ENCODE peak calls at places on chromosomes 12 and 14, in ten cellular contexts. One of them, this sample, is unnamed.
A peak's percentile ranks its signal among the peaks of the same experiment; 100 is the strongest.

GRCh38 chr14:74299061-74299545 is 3.6 kb downstream of the ABCD4 start:
- DNase-seq in tibial artery: no peak
- DNase-seq in CD8-positive, alpha-beta T cell: no peak
- DNase-seq in left ventricle myocardium inferior: no peak
- DNase-seq in transverse colon: no peak
- DNase-seq in lower lobe of right lung: no peak
- DNase-seq in upper lobe of right lung: no peak
- DNase-seq in SK-N-SH: no peak
- DNase-seq in uterus: peak; percentile 45
- DNase-seq in heart right ventricle: peak; percentile 64
- DNase-seq in this sample: no peak

GRCh38 chr12:57842342-57843294 is 3.9 kb downstream of the CTDSP2 start:
- DNase-seq in tibial artery: no peak
- DNase-seq in CD8-positive, alpha-beta T cell: no peak
- DNase-seq in left ventricle myocardium inferior: no peak
- DNase-seq in transverse colon: peak; percentile 40
- DNase-seq in lower lobe of right lung: no peak
- DNase-seq in upper lobe of right lung: no peak
- DNase-seq in SK-N-SH: no peak
- DNase-seq in uterus: no peak
- DNase-seq in heart right ventricle: no peak
- DNase-seq in this sample: no peak

GRCh38 chr14:91358654-91359210 is 58.9 kb downstream of the CCDC88C start:
- DNase-seq in tibial artery: no peak
- DNase-seq in CD8-positive, alpha-beta T cell: no peak
- DNase-seq in left ventricle myocardium inferior: no peak
- DNase-seq in transverse colon: no peak
- DNase-seq in lower lobe of right lung: no peak
- DNase-seq in upper lobe of right lung: no peak
- DNase-seq in SK-N-SH: no peak
- DNase-seq in uterus: no peak
- DNase-seq in heart right ventricle: no peak
- DNase-seq in this sample: no peak

GRCh38 chr12:87302126-87302732 is 727.0 kb downstream of the C12orf50 start:
- DNase-seq in tibial artery: no peak
- DNase-seq in CD8-positive, alpha-beta T cell: no peak
- DNase-seq in left ventricle myocardium inferior: no peak
- DNase-seq in transverse colon: no peak
- DNase-seq in lower lobe of right lung: no peak
- DNase-seq in upper lobe of right lung: no peak
- DNase-seq in SK-N-SH: no peak
- DNase-seq in uterus: no peak
- DNase-seq in heart right ventricle: no peak
- DNase-seq in this sample: no peak

GRCh38 chr12:9344540-9344939 is 136.3 kb upstream of the PZP start:
- DNase-seq in tibial artery: no peak
- DNase-seq in CD8-positive, alpha-beta T cell: no peak
- DNase-seq in left ventricle myocardium inferior: no peak
- DNase-seq in transverse colon: no peak
- DNase-seq in lower lobe of right lung: no peak
- DNase-seq in upper lobe of right lung: no peak
- DNase-seq in SK-N-SH: no peak
- DNase-seq in uterus: no peak
- DNase-seq in heart right ventricle: no peak
- DNase-seq in this sample: no peak

GRCh38 chr12:50991296-50991695 is 34.9 kb downstream of the SLC11A2 start:
- DNase-seq in tibial artery: no peak
- DNase-seq in CD8-positive, alpha-beta T cell: no peak
- DNase-seq in left ventricle myocardium inferior: no peak
- DNase-seq in transverse colon: no peak
- DNase-seq in lower lobe of right lung: no peak
- DNase-seq in upper lobe of right lung: no peak
- DNase-seq in SK-N-SH: no peak
- DNase-seq in uterus: no peak
- DNase-seq in heart right ventricle: no peak
- DNase-seq in this sample: no peak

GRCh38 chr14:58026967-58027366 is 125.0 kb downstream of the ARMH4 start:
- DNase-seq in tibial artery: no peak
- DNase-seq in CD8-positive, alpha-beta T cell: no peak
- DNase-seq in left ventricle myocardium inferior: no peak
- DNase-seq in transverse colon: no peak
- DNase-seq in lower lobe of right lung: no peak
- DNase-seq in upper lobe of right lung: no peak
- DNase-seq in SK-N-SH: no peak
- DNase-seq in uterus: no peak
- DNase-seq in heart right ventricle: no peak
- DNase-seq in this sample: no peak

GRCh38 chr14:104673481-104673880 is 15.9 kb upstream of the INF2 start:
- DNase-seq in tibial artery: no peak
- DNase-seq in CD8-positive, alpha-beta T cell: no peak
- DNase-seq in left ventricle myocardium inferior: no peak
- DNase-seq in transverse colon: no peak
- DNase-seq in lower lobe of right lung: no peak
- DNase-seq in upper lobe of right lung: no peak
- DNase-seq in SK-N-SH: no peak
- DNase-seq in uterus: no peak
- DNase-seq in heart right ventricle: no peak
- DNase-seq in this sample: no peak

GRCh38 chr14:67729072-67729561 is 27.4 kb downstream of the RDH12 start:
- DNase-seq in tibial artery: no peak
- DNase-seq in CD8-positive, alpha-beta T cell: no peak
- DNase-seq in left ventricle myocardium inferior: no peak
- DNase-seq in transverse colon: peak; percentile 69
- DNase-seq in lower lobe of right lung: peak; percentile 57
- DNase-seq in upper lobe of right lung: peak; percentile 71
- DNase-seq in SK-N-SH: no peak
- DNase-seq in uterus: no peak
- DNase-seq in heart right ventricle: no peak
- DNase-seq in this sample: no peak

GRCh38 chr12:57893460-57894353 is 47.2 kb upstream of the CTDSP2 start:
- DNase-seq in tibial artery: peak; percentile 91
- DNase-seq in CD8-positive, alpha-beta T cell: no peak
- DNase-seq in left ventricle myocardium inferior: peak; percentile 93
- DNase-seq in transverse colon: peak; percentile 90
- DNase-seq in lower lobe of right lung: peak; percentile 88
- DNase-seq in upper lobe of right lung: peak; percentile 93
- DNase-seq in SK-N-SH: peak; percentile 72
- DNase-seq in uterus: peak; percentile 98
- DNase-seq in heart right ventricle: peak; percentile 95
- DNase-seq in this sample: no peak

GRCh38 chr12:87439990-87440827 is 589.0 kb downstream of the C12orf50 start:
- DNase-seq in tibial artery: peak; percentile 24
- DNase-seq in CD8-positive, alpha-beta T cell: no peak
- DNase-seq in left ventricle myocardium inferior: no peak
- DNase-seq in transverse colon: peak; percentile 65
- DNase-seq in lower lobe of right lung: no peak
- DNase-seq in upper lobe of right lung: no peak
- DNase-seq in SK-N-SH: no peak
- DNase-seq in uterus: no peak
- DNase-seq in heart right ventricle: no peak
- DNase-seq in this sample: no peak

GRCh38 chr12:74171478-74171909 is 366.1 kb upstream of the ATXN7L3B start:
- DNase-seq in tibial artery: no peak
- DNase-seq in CD8-positive, alpha-beta T cell: no peak
- DNase-seq in left ventricle myocardium inferior: no peak
- DNase-seq in transverse colon: no peak
- DNase-seq in lower lobe of right lung: no peak
- DNase-seq in upper lobe of right lung: no peak
- DNase-seq in SK-N-SH: no peak
- DNase-seq in uterus: no peak
- DNase-seq in heart right ventricle: no peak
- DNase-seq in this sample: no peak

GRCh38 chr14:72880820-72881219 is 13.1 kb downstream of the DPF3 start:
- DNase-seq in tibial artery: no peak
- DNase-seq in CD8-positive, alpha-beta T cell: no peak
- DNase-seq in left ventricle myocardium inferior: no peak
- DNase-seq in transverse colon: no peak
- DNase-seq in lower lobe of right lung: no peak
- DNase-seq in upper lobe of right lung: no peak
- DNase-seq in SK-N-SH: no peak
- DNase-seq in uterus: no peak
- DNase-seq in heart right ventricle: no peak
- DNase-seq in this sample: no peak

GRCh38 chr12:122099856-122100255 is 21.3 kb downstream of the MLXIP start:
- DNase-seq in tibial artery: no peak
- DNase-seq in CD8-positive, alpha-beta T cell: no peak
- DNase-seq in left ventricle myocardium inferior: no peak
- DNase-seq in transverse colon: no peak
- DNase-seq in lower lobe of right lung: no peak
- DNase-seq in upper lobe of right lung: no peak
- DNase-seq in SK-N-SH: no peak
- DNase-seq in uterus: no peak
- DNase-seq in heart right ventricle: no peak
- DNase-seq in this sample: no peak

GRCh38 chr14:68399971-68400370 is 392.9 kb downstream of the ZFP36L1 start:
- DNase-seq in tibial artery: no peak
- DNase-seq in CD8-positive, alpha-beta T cell: no peak
- DNase-seq in left ventricle myocardium inferior: no peak
- DNase-seq in transverse colon: no peak
- DNase-seq in lower lobe of right lung: no peak
- DNase-seq in upper lobe of right lung: no peak
- DNase-seq in SK-N-SH: no peak
- DNase-seq in uterus: no peak
- DNase-seq in heart right ventricle: no peak
- DNase-seq in this sample: no peak

GRCh38 chr12:71935594-71935993 is 3.1 kb upstream of the TPH2 start:
- DNase-seq in tibial artery: no peak
- DNase-seq in CD8-positive, alpha-beta T cell: no peak
- DNase-seq in left ventricle myocardium inferior: no peak
- DNase-seq in transverse colon: no peak
- DNase-seq in lower lobe of right lung: no peak
- DNase-seq in upper lobe of right lung: no peak
- DNase-seq in SK-N-SH: no peak
- DNase-seq in uterus: no peak
- DNase-seq in heart right ventricle: no peak
- DNase-seq in this sample: no peak

DNA sequence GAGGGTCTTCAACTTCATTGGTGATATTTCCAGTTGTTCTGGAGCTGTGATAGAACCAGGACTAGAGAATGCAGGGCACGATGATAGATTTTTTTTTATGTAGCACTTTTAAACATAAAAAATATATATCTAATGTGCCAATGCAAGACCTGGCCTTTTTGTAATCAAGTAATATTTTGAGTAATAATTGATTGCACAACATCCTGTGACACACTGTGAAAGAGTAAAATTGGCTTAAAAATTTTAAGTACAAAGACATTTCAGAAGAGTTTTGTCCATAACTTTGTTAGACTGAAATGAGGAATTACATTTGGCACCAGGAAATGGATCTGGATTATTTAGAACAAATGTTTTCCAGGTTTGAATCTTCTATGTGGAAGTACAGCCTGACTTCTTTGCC is 22.1 kb downstream of the PRKCH start:
- DNase-seq in tibial artery: no peak
- DNase-seq in CD8-positive, alpha-beta T cell: no peak
- DNase-seq in left ventricle myocardium inferior: no peak
- DNase-seq in transverse colon: no peak
- DNase-seq in lower lobe of right lung: no peak
- DNase-seq in upper lobe of right lung: no peak
- DNase-seq in SK-N-SH: no peak
- DNase-seq in uterus: no peak
- DNase-seq in heart right ventricle: no peak
- DNase-seq in this sample: no peak
- H3K27ac ChIP-seq in tibial artery: peak overlapping the region; percentile 8
- H3K27ac ChIP-seq in CD8-positive, alpha-beta T cell: peak overlapping the region; percentile 39
- H3K27ac ChIP-seq in left ventricle myocardium inferior: peak overlapping the region; percentile 67
- H3K27ac ChIP-seq in transverse colon: peak overlapping the region; percentile 66
- H3K27ac ChIP-seq in lower lobe of right lung: peak overlapping the region; percentile 83
- H3K27ac ChIP-seq in upper lobe of right lung: peak overlapping the region; percentile 78
- H3K27ac ChIP-seq in SK-N-SH: no peak overlapping the region
- H3K27ac ChIP-seq in uterus: peak overlapping the region; percentile 64
- H3K27ac ChIP-seq in heart right ventricle: no peak overlapping the region
- H3K27ac ChIP-seq in this sample: peak overlapping the region; percentile 79

DNA sequence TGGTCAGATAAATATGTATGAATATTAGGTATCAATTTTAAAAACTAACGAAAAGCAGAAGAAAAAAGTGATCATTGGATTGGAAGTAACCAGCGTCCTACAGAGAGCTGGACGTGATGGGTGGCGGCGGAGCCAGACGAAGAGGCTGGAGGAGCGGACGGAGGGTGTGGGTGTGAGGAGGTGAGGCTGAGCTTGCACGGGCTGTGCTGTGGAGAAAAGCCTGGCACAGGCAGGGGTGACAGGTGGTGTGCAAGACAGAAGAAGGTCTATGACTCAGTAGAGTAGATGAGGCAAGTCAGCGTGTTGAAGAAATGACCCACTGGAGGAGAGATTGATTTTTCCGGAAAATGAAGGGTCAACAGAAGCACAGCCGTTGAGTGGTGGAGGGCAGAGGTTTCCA is 56.4 kb downstream of the FZD10 start:
- DNase-seq in tibial artery: no peak
- DNase-seq in CD8-positive, alpha-beta T cell: no peak
- DNase-seq in left ventricle myocardium inferior: no peak
- DNase-seq in transverse colon: no peak
- DNase-seq in lower lobe of right lung: no peak
- DNase-seq in upper lobe of right lung: no peak
- DNase-seq in SK-N-SH: no peak
- DNase-seq in uterus: no peak
- DNase-seq in heart right ventricle: no peak
- DNase-seq in this sample: no peak
- H3K27me3 ChIP-seq in tibial artery: peaks cover 5% of the 10 kb centered on the region
- H3K27me3 ChIP-seq in CD8-positive, alpha-beta T cell: no peaks in the 10 kb centered on the region
- H3K27me3 ChIP-seq in left ventricle myocardium inferior: peaks cover 77% of the 10 kb centered on the region
- H3K27me3 ChIP-seq in transverse colon: peaks cover 14% of the 10 kb centered on the region
- H3K27me3 ChIP-seq in lower lobe of right lung: peaks cover 33% of the 10 kb centered on the region
- H3K27me3 ChIP-seq in upper lobe of right lung: peaks cover 9% of the 10 kb centered on the region
- H3K27me3 ChIP-seq in SK-N-SH: no peaks in the 10 kb centered on the region
- H3K27me3 ChIP-seq in uterus: no peaks in the 10 kb centered on the region
- H3K27me3 ChIP-seq in heart right ventricle: peaks cover 13% of the 10 kb centered on the region
- H3K27me3 ChIP-seq in this sample: no peaks in the 10 kb centered on the region

DNA sequence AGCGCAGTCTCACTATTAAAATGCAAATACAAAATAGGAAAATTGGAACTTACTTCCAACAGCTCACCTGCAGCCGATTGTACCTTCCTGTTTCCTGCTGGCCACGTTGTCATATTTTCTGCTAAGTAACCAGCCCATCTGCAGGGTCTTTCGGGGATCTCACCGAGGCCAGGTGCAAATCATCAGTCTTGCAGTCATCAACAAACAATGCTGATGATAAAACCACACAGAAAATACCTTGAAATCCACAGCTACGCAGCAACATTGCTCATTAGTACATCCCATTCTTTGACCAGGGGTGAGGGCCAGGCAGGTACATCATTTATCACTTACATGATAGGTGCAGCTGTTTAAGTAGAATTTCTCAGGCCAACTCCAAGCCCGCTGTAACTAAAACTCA is 406.9 kb downstream of the TMEM121 start:
- DNase-seq in tibial artery: no peak
- DNase-seq in CD8-positive, alpha-beta T cell: peak; percentile 31
- DNase-seq in left ventricle myocardium inferior: no peak
- DNase-seq in transverse colon: no peak
- DNase-seq in lower lobe of right lung: no peak
- DNase-seq in upper lobe of right lung: no peak
- DNase-seq in SK-N-SH: no peak
- DNase-seq in uterus: no peak
- DNase-seq in heart right ventricle: no peak
- DNase-seq in this sample: no peak
- H3K9me3 ChIP-seq in tibial artery: peaks cover 16% of the 10 kb centered on the region
- H3K9me3 ChIP-seq in CD8-positive, alpha-beta T cell: no peaks in the 10 kb centered on the region
- H3K9me3 ChIP-seq in left ventricle myocardium inferior: peaks cover 37% of the 10 kb centered on the region
- H3K9me3 ChIP-seq in transverse colon: no peaks in the 10 kb centered on the region
- H3K9me3 ChIP-seq in lower lobe of right lung: peaks cover 12% of the 10 kb centered on the region
- H3K9me3 ChIP-seq in upper lobe of right lung: no peaks in the 10 kb centered on the region
- H3K9me3 ChIP-seq in SK-N-SH: no peaks in the 10 kb centered on the region
- H3K9me3 ChIP-seq in uterus: peaks cover under 1% of the 10 kb centered on the region
- H3K9me3 ChIP-seq in heart right ventricle: no peaks in the 10 kb centered on the region
- H3K9me3 ChIP-seq in this sample: peaks cover 5% of the 10 kb centered on the region

GRCh38 chr12:58969227-58969626 is 48.9 kb upstream of the LRIG3 start:
- DNase-seq in tibial artery: no peak
- DNase-seq in CD8-positive, alpha-beta T cell: no peak
- DNase-seq in left ventricle myocardium inferior: no peak
- DNase-seq in transverse colon: no peak
- DNase-seq in lower lobe of right lung: no peak
- DNase-seq in upper lobe of right lung: no peak
- DNase-seq in SK-N-SH: no peak
- DNase-seq in uterus: no peak
- DNase-seq in heart right ventricle: no peak
- DNase-seq in this sample: no peak
- H3K27ac ChIP-seq in tibial artery: no peak overlapping the region
- H3K27ac ChIP-seq in CD8-positive, alpha-beta T cell: no peak overlapping the region
- H3K27ac ChIP-seq in left ventricle myocardium inferior: no peak overlapping the region
- H3K27ac ChIP-seq in transverse colon: no peak overlapping the region
- H3K27ac ChIP-seq in lower lobe of right lung: no peak overlapping the region
- H3K27ac ChIP-seq in upper lobe of right lung: no peak overlapping the region
- H3K27ac ChIP-seq in SK-N-SH: no peak overlapping the region
- H3K27ac ChIP-seq in uterus: no peak overlapping the region
- H3K27ac ChIP-seq in heart right ventricle: no peak overlapping the region
- H3K27ac ChIP-seq in this sample: no peak overlapping the region